ENCODE peak calls at places on chromosomes 16 and 17, in four cellular contexts. J, O, Z and C are unnamed samples.

GRCh38 chr17:81239714-81240555 is 817 bp downstream of the NDUFAF8 start:
- DNase-seq in J (no peak), O (peak), Z (peak), C (peak)

GRCh38 chr16:80144191-80144590 is 396.6 kb upstream of the DYNLRB2 start:
- DNase-seq in J (no peak), O (no peak), Z (no peak), C (no peak)

GRCh38 chr17:44219126-44219635 is 294 bp downstream of the UBTF start:
- DNase-seq in J (peak), O (peak), Z (peak), C (peak)

GRCh38 chr17:33712120-33712519 is 419.0 kb upstream of the ASIC2 start:
- DNase-seq in J (no peak), O (peak), Z (no peak), C (no peak)

GRCh38 chr17:2621241-2621640 is 27.8 kb downstream of the PAFAH1B1 start:
- DNase-seq in J (no peak), O (no peak), Z (no peak), C (no peak)

GRCh38 chr17:59800530-59800942 is 92.2 kb downstream of the TUBD1 start:
- DNase-seq in J (no peak), O (no peak), Z (no peak), C (peak)

GRCh38 chr17:18226284-18226945 is 980 bp downstream of the LLGL1 start:
- DNase-seq in J (no peak), O (no peak), Z (no peak), C (no peak)

GRCh38 chr16:87425941-87426340 is 33.8 kb downstream of the MAP1LC3B start:
- DNase-seq in J (no peak), O (no peak), Z (no peak), C (no peak)

GRCh38 chr17:82976982-82977488 is 102.4 kb upstream of the METRNL start:
- DNase-seq in J (no peak), O (no peak), Z (no peak), C (no peak)

GRCh38 chr16:13193721-13194120 is 292.3 kb downstream of the SHISA9 start:
- DNase-seq in J (no peak), O (no peak), Z (no peak), C (no peak)

GRCh38 chr16:58264961-58265479 is 29.8 kb downstream of the PRSS54 start:
- DNase-seq in J (peak), O (no peak), Z (no peak), C (peak)

GRCh38 chr16:89343501-89344291 is 126.2 kb downstream of the ZNF778 start:
- DNase-seq in J (peak), O (no peak), Z (no peak), C (no peak)

GRCh38 chr17:12665263-12666210 is at the start of gene MYOCD:
- DNase-seq in J (peak), O (peak), Z (no peak), C (no peak)

GRCh38 chr16:85396879-85397871 is 215.9 kb upstream of the GSE1 start:
- DNase-seq in J (no peak), O (peak), Z (no peak), C (no peak)

GRCh38 chr17:61463068-61463980 is 11.1 kb downstream of the TBX4 start:
- DNase-seq in J (no peak), O (peak), Z (no peak), C (no peak)

GRCh38 chr17:50362661-50363060 is 10.3 kb downstream of the MRPL27 start:
- DNase-seq in J (no peak), O (no peak), Z (no peak), C (no peak)

GRCh38 chr16:73048292-73049050 is 543 bp upstream of the ZFHX3 start:
- DNase-seq in J (no peak), O (peak), Z (no peak), C (peak)

GRCh38 chr17:66313995-66314659 is 11.7 kb downstream of the PRKCA start:
- DNase-seq in J (no peak), O (no peak), Z (no peak), C (no peak)

GRCh38 chr17:71975331-71975801 is 145.5 kb upstream of the SOX9 start:
- DNase-seq in J (peak), O (peak), Z (no peak), C (no peak)

GRCh38 chr17:31627960-31628359 is 231.1 kb downstream of the COPRS start:
- DNase-seq in J (no peak), O (no peak), Z (no peak), C (no peak)